ENCODE peak calls at places on chromosomes 12 and 14, in eight cellular contexts. W, Y, P, J, V, U, T and S are unnamed samples.

GRCh38 chr12:121001060-121001459 is 15.2 kb downstream of the C12orf43 start:
- DNase-seq in W (no peak), Y (no peak), P (no peak), J (no peak), V (no peak), U (no peak), T (no peak), S (no peak)

GRCh38 chr12:26823391-26823790 is 9.6 kb downstream of the ITPR2 start:
- DNase-seq in W (no peak), Y (no peak), P (no peak), J (no peak), V (no peak), U (no peak), T (no peak), S (no peak)

GRCh38 chr14:94638330-94638729 is 26.1 kb downstream of the SERPINA3 start:
- DNase-seq in W (no peak), Y (no peak), P (no peak), J (no peak), V (no peak), U (no peak), T (no peak), S (no peak)

GRCh38 chr12:24931666-24932405 is 17.1 kb downstream of the BCAT1 start:
- DNase-seq in W (peak), Y (no peak), P (no peak), J (no peak), V (peak), U (no peak), T (no peak), S (no peak)

GRCh38 chr14:104580961-104581360 is 1.4 kb downstream of the C14orf180 start:
- DNase-seq in W (no peak), Y (no peak), P (no peak), J (no peak), V (no peak), U (no peak), T (peak), S (no peak)

GRCh38 chr14:75969891-75970290 is 11.9 kb downstream of the TGFB3 start:
- DNase-seq in W (no peak), Y (no peak), P (no peak), J (no peak), V (no peak), U (no peak), T (no peak), S (no peak)

GRCh38 chr14:60722163-60722835 is 1.9 kb downstream of the SIX4 start:
- DNase-seq in W (peak), Y (peak), P (no peak), J (peak), V (no peak), U (no peak), T (peak), S (peak)

GRCh38 chr14:60590907-60591510 is 58.3 kb downstream of the SIX1 start:
- DNase-seq in W (no peak), Y (no peak), P (no peak), J (peak), V (no peak), U (no peak), T (no peak), S (peak)

GRCh38 chr12:47767197-47767724 is 5.8 kb upstream of the SLC48A1 start:
- DNase-seq in W (peak), Y (no peak), P (peak), J (peak), V (peak), U (peak), T (peak), S (peak)

GRCh38 chr14:100524933-100525243 is 62.3 kb downstream of the BEGAIN start:
- DNase-seq in W (no peak), Y (no peak), P (no peak), J (peak), V (peak), U (no peak), T (no peak), S (no peak)

GRCh38 chr12:27164330-27165045 is 79.6 kb upstream of the STK38L start:
- DNase-seq in W (no peak), Y (no peak), P (no peak), J (no peak), V (no peak), U (no peak), T (no peak), S (no peak)

GRCh38 chr12:107760207-107760816 is 625 bp downstream of the PRDM4 start:
- DNase-seq in W (no peak), Y (no peak), P (peak), J (peak), V (peak), U (peak), T (no peak), S (no peak)

GRCh38 chr14:32077081-32078029 is at the start of gene ARHGAP5:
- DNase-seq in W (peak), Y (peak), P (peak), J (peak), V (no peak), U (peak), T (peak), S (peak)

GRCh38 chr12:62899568-62900390 is 35.2 kb downstream of the PPM1H start:
- DNase-seq in W (no peak), Y (no peak), P (no peak), J (no peak), V (no peak), U (no peak), T (no peak), S (no peak)

GRCh38 chr12:49588761-49589516 is 16.5 kb downstream of the FAM186B start:
- DNase-seq in W (no peak), Y (peak), P (no peak), J (no peak), V (no peak), U (no peak), T (no peak), S (no peak)

GRCh38 chr12:2967651-2968050 is 8.5 kb downstream of the TEAD4 start:
- DNase-seq in W (no peak), Y (no peak), P (no peak), J (no peak), V (no peak), U (no peak), T (no peak), S (no peak)

GRCh38 chr14:83575301-83575700 is 1954.6 kb upstream of the FLRT2 start:
- DNase-seq in W (no peak), Y (no peak), P (no peak), J (no peak), V (no peak), U (no peak), T (no peak), S (no peak)

GRCh38 chr14:36988568-36988967 is 183.8 kb downstream of the SLC25A21 start:
- DNase-seq in W (no peak), Y (no peak), P (no peak), J (no peak), V (no peak), U (no peak), T (no peak), S (no peak)

GRCh38 chr14:55446127-55446736 is 5.8 kb upstream of the TBPL2 start:
- DNase-seq in W (peak), Y (peak), P (peak), J (peak), V (peak), U (peak), T (peak), S (peak)

GRCh38 chr12:12302976-12303375 is 36.1 kb upstream of the LRP6 start:
- DNase-seq in W (no peak), Y (no peak), P (no peak), J (no peak), V (no peak), U (no peak), T (no peak), S (no peak)

GRCh38 chr12:8662592-8662991 is at the start of gene MFAP5:
- DNase-seq in W (no peak), Y (no peak), P (no peak), J (peak), V (no peak), U (no peak), T (no peak), S (no peak)

GRCh38 chr12:69330475-69331473 is 17.4 kb upstream of the LYZ start:
- DNase-seq in W (peak), Y (no peak), P (peak), J (peak), V (peak), U (no peak), T (peak), S (peak)

GRCh38 chr14:51424569-51425251 is 184.7 kb downstream of the TMX1 start:
- DNase-seq in W (no peak), Y (no peak), P (no peak), J (peak), V (no peak), U (no peak), T (no peak), S (no peak)

GRCh38 chr12:27973487-27973890 is 956 bp upstream of the PTHLH start:
- DNase-seq in W (no peak), Y (no peak), P (no peak), J (peak), V (no peak), U (no peak), T (no peak), S (no peak)

GRCh38 chr12:90773526-90773925 is 181.4 kb downstream of the CCER1 start:
- DNase-seq in W (no peak), Y (no peak), P (no peak), J (no peak), V (no peak), U (no peak), T (no peak), S (no peak)

GRCh38 chr12:91732086-91732485 is 413.6 kb downstream of the BTG1 start:
- DNase-seq in W (no peak), Y (no peak), P (no peak), J (no peak), V (no peak), U (no peak), T (no peak), S (no peak)

GRCh38 chr14:35419429-35419841 is 14.9 kb upstream of the NFKBIA start:
- DNase-seq in W (no peak), Y (no peak), P (no peak), J (no peak), V (no peak), U (no peak), T (no peak), S (no peak)

GRCh38 chr12:7647071-7647470 is 18.6 kb downstream of the APOBEC1 start:
- DNase-seq in W (no peak), Y (no peak), P (no peak), J (no peak), V (no peak), U (no peak), T (no peak), S (no peak)

GRCh38 chr14:95218006-95218405 is 60.7 kb upstream of the DICER1 start:
- DNase-seq in W (no peak), Y (no peak), P (no peak), J (no peak), V (no peak), U (no peak), T (no peak), S (no peak)

GRCh38 chr12:5969156-5969973 is 24.3 kb upstream of the ANO2 start:
- DNase-seq in W (no peak), Y (no peak), P (no peak), J (no peak), V (no peak), U (no peak), T (no peak), S (no peak)

GRCh38 chr14:20386276-20386855 is 26.9 kb downstream of the TEP1 start:
- DNase-seq in W (no peak), Y (no peak), P (no peak), J (no peak), V (no peak), U (no peak), T (no peak), S (no peak)

GRCh38 chr12:29562167-29562776 is 64.8 kb upstream of the OVCH1 start:
- DNase-seq in W (no peak), Y (peak), P (no peak), J (no peak), V (no peak), U (no peak), T (no peak), S (no peak)

GRCh38 chr12:71638499-71638898 is 25.1 kb downstream of the ZFC3H1 start:
- DNase-seq in W (no peak), Y (no peak), P (no peak), J (no peak), V (no peak), U (no peak), T (no peak), S (no peak)

GRCh38 chr14:94481468-94482131 is 5.6 kb upstream of the SERPINA9 start:
- DNase-seq in W (no peak), Y (no peak), P (no peak), J (no peak), V (no peak), U (peak), T (no peak), S (no peak)